ENCODE peak calls at places on chromosomes 6 and 20, in eight cellular contexts. W is AG09319, I is fibroblast of lung, Q is fibroblast of mammary gland, Z is epithelial cell of proximal tubule, H is omental fat pad, N is GM10248, K is bronchial epithelial cell. S is an unnamed sample.
A peak's percentile ranks its signal among the peaks of the same experiment; 100 is the strongest.

GRCh38 chr6:89553446-89553845 is 85.1 kb downstream of the LYRM2 start:
- DNase-seq in W (no peak), I (no peak), Q (no peak), Z (no peak), H (no peak), N (no peak), K (no peak), S (no peak)

GRCh38 chr20:62914970-62915457 is 11.3 kb downstream of the DIDO1 start:
- DNase-seq in W (no peak), I (peak; percentile 49), Q (no peak), Z (no peak), H (no peak), N (no peak), K (no peak), S (no peak)

GRCh38 chr6:136604928-136605485 is 54.8 kb upstream of the MAP7 start:
- DNase-seq in W (no peak), I (no peak), Q (no peak), Z (no peak), H (no peak), N (no peak), K (no peak), S (no peak)

GRCh38 chr6:157281570-157281969 is 41.7 kb downstream of the TMEM242 start:
- DNase-seq in W (no peak), I (no peak), Q (no peak), Z (no peak), H (no peak), N (no peak), K (no peak), S (no peak)

GRCh38 chr6:6366778-6367177 is 46.3 kb upstream of the F13A1 start:
- DNase-seq in W (no peak), I (no peak), Q (no peak), Z (peak; percentile 76), H (no peak), N (no peak), K (no peak), S (no peak)

GRCh38 chr20:43191946-43192847 is 2.5 kb upstream of the PTPRT start:
- DNase-seq in W (no peak), I (no peak), Q (no peak), Z (no peak), H (no peak), N (peak; percentile 45), K (no peak), S (no peak)

GRCh38 chr20:40562031-40562430 is 127.0 kb downstream of the MAFB start:
- DNase-seq in W (no peak), I (peak; percentile 38), Q (peak; percentile 42), Z (no peak), H (no peak), N (no peak), K (peak; percentile 39), S (no peak)

GRCh38 chr20:20890751-20891150 is 178.3 kb upstream of the RALGAPA2 start:
- DNase-seq in W (no peak), I (no peak), Q (no peak), Z (no peak), H (no peak), N (no peak), K (no peak), S (no peak)

GRCh38 chr6:166664135-166664534 is 37.1 kb upstream of the RPS6KA2 start:
- DNase-seq in W (no peak), I (no peak), Q (no peak), Z (no peak), H (no peak), N (no peak), K (no peak), S (no peak)

GRCh38 chr6:121522265-121522664 is 86.8 kb downstream of the GJA1 start:
- DNase-seq in W (peak; percentile 46), I (peak; percentile 98), Q (peak; percentile 97), Z (peak; percentile 81), H (no peak), N (no peak), K (peak; percentile 97), S (no peak)

GRCh38 chr20:1671891-1672669 is 14.5 kb upstream of the SIRPG start:
- DNase-seq in W (no peak), I (no peak), Q (no peak), Z (no peak), H (no peak), N (no peak), K (no peak), S (no peak)

GRCh38 chr6:128057541-128058335 is 156.9 kb upstream of the THEMIS start:
- DNase-seq in W (no peak), I (peak; percentile 7), Q (peak; percentile 30), Z (no peak), H (no peak), N (no peak), K (peak; percentile 30), S (no peak)

DNA sequence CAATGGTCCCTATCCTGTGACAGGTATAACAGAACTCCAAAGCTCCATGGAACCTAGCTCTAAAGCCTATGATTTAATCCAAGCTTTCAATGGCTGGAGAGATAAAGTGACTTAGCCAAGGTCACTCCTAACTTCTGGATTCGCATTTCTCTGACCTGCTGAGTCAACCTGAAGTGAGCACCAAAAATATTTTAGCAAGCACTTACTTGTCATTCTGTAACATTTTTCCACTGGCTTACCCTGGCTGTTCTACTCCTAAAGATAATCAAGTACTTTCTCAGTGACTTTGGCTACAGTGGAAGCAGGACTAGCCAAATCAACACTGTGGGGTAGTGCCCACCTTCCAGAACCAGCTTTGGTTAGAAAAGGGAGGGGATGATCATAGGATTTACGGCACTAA is 188.3 kb downstream of the OGFRL1 start:
- DNase-seq in W (no peak), I (peak; percentile 30), Q (no peak), Z (no peak), H (no peak), N (no peak), K (peak; percentile 74), S (no peak)
- TF ChIP-seq CTCF in W (no peak), I (no peak), Q (no peak), Z (no peak), H (no peak), N (no peak), K (no peak), S (no peak)

GRCh38 chr6:30360139-30360538 is 15.2 kb downstream of the RPP21 start:
- DNase-seq in W (no peak), I (no peak), Q (no peak), Z (no peak), H (no peak), N (no peak), K (no peak), S (no peak)

GRCh38 chr6:30358340-30358679 is 13.4 kb downstream of the RPP21 start:
- DNase-seq in W (no peak), I (no peak), Q (no peak), Z (no peak), H (no peak), N (no peak), K (no peak), S (no peak)

GRCh38 chr6:30361661-30362060 is 16.7 kb downstream of the RPP21 start:
- DNase-seq in W (no peak), I (no peak), Q (no peak), Z (no peak), H (no peak), N (no peak), K (peak; percentile 13), S (no peak)

GRCh38 chr6:30357678-30358339 is 12.9 kb downstream of the RPP21 start:
- DNase-seq in W (peak; percentile 56), I (peak; percentile 64), Q (peak; percentile 79), Z (no peak), H (no peak), N (peak; percentile 73), K (peak; percentile 68), S (peak; percentile 33)

DNA sequence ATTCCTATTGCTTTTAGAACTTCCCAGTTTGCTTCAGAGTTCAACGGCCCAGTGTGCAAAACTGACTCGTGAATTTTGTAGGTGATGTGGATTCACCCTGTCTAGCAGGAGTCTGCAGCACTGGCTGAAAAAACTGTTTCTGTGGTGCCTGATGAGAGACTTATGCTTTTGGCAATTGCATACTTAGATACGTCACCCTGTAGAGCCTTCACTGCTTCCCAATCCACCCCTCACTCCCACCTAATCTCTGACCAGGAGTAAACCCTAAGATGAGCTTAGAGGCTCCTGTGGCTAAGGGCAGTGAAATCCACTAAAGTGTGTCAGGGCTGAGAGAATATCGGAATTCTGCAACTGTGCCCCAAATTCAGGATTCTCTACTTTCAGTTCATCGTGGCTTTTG is 14.3 kb downstream of the RPP21 start:
- DNase-seq in W (no peak), I (no peak), Q (no peak), Z (no peak), H (no peak), N (no peak), K (no peak), S (no peak)
- TF ChIP-seq CTCF in W (no peak), I (no peak), Q (no peak), Z (no peak), H (no peak), N (no peak), K (no peak), S (no peak)

DNA sequence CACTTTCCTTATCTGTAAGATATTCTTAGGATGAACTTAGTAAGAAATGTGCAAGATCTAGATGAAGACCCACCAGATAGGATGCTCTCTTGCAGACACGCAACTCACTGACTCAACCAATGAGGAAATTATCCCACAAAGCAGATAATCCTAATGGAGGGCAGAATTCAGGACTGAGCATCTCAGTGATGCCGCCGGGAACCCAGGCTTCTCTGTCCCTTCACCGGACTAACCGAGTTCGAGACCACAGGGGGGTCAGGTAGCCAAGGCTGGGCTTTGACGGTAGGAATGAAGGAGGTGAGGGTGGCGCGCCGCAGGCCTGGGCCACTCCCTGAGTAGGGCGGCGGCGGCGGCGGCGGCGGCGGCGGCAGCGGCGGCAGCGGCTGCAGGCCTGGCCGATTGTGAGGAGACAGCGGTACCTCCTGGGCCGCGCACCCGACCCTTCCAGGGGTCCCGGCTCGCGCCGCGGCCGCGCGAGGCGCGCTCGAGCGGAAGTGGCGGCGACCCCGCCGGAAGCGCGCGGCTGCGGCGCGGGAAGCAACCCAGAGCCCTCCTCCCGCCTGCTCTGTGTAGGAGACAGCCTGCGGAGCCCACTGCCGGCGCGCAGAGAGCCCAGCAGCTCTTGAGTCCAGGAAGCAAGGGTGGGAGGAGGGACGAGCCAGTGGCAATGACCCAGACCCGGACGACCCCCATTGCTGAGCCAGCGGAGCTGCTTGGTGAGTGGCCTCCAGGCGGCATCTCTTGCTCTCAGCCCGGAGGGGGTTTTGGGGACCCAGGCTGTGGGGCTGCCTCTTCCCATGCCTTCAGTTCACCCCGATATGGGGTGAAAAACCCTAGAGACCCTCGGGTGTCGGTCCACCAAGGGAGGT is at the start of gene KHDC1:
- DNase-seq in W (no peak), I (peak; percentile 66), Q (peak; percentile 52), Z (no peak), H (no peak), N (peak; percentile 82), K (peak; percentile 42), S (peak; percentile 59)
- TF ChIP-seq CTCF in W (peak; percentile 17), I (peak; percentile 8), Q (no peak), Z (peak; percentile 7), H (no peak), N (no peak), K (no peak), S (no peak)

DNA sequence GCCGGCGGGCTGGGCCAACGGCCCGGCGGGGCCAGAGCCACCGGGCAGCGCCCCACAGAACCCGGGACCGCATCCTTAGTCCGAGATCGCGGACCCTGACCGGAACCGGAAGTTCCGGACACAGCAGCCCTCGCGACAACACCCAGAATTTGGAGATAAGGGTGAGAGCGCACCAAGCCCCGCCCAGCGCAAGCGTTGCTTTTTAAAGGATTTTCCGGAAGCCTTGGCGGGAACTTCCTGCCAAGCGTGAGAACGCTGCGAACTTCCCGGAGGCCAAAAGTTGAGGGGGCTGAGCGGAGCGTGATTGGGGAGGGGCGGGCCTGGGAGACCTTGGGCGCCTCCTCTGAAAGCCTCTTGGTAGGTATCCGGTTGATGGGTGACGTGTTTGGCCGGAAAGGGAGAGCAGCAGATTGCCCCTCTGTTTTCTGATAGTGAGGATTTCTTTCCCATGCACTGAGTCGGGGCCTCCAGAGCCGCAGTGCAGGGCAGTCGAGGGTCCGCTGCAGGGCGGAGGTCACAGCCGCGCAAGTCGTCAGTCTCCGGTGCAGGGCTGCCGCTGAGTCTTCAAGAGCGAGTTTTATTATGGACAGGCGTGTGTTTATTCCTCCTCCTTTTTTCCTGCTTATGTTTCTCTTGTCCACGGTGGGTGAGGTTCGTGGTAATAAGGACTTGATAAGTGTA is at the start of gene MTRF1L:
- DNase-seq in W (peak; percentile 92), I (peak; percentile 97), Q (peak; percentile 96), Z (peak; percentile 66), H (peak; percentile 82), N (peak; percentile 92), K (peak; percentile 94), S (peak; percentile 77)
- TF ChIP-seq CTCF in W (no peak), I (no peak), Q (no peak), Z (no peak), H (no peak), N (no peak), K (no peak), S (no peak)